ENCODE peak calls at places on chromosomes 5 and 9, in five cellular contexts. Q is activated CD4-positive, CD25-positive, alpha-beta regulatory T cell treated with anti-CD3 and anti-CD28 coated beads, Interleukin-2, amount 50 U/mL, for 16 hours; U is cardiac muscle cell; V is epithelial cell of esophagus; I is activated CD4-positive, alpha-beta T cell treated with anti-CD3 and anti-CD28 coated beads for 48 hours. M is an unnamed sample.

GRCh38 chr5:135829681-135830383 is 4.6 kb upstream of the SLC25A48 start:
- DNase-seq in I (peak; percentile 72), U (peak; percentile 67), V (peak; percentile 62), Q (no peak), M (peak; percentile 81)

GRCh38 chr9:110110154-110110553 is 97.8 kb downstream of the C9orf152 start:
- DNase-seq in Q (no peak), V (no peak), I (no peak), U (no peak), M (no peak)

GRCh38 chr5:61162010-61162831 is at the start of gene SMIM15:
- DNase-seq in I (peak; percentile 91), U (peak; percentile 90), Q (peak; percentile 50), V (peak; percentile 88), M (peak; percentile 82)

GRCh38 chr5:143453722-143454121 is 50.2 kb upstream of the NR3C1 start:
- DNase-seq in U (no peak), I (no peak), V (no peak), Q (no peak), M (no peak)

GRCh38 chr5:91839232-91839631 is 456.1 kb upstream of the ARRDC3 start:
- DNase-seq in U (no peak), I (no peak), V (no peak), Q (no peak), M (no peak)

GRCh38 chr5:172793577-172794488 is 22.8 kb upstream of the DUSP1 start:
- DNase-seq in Q (no peak), I (no peak), V (no peak), U (no peak), M (no peak)

GRCh38 chr9:93255994-93256877 is 72.3 kb downstream of the WNK2 start:
- DNase-seq in Q (no peak), I (no peak), V (no peak), U (no peak), M (no peak)

GRCh38 chr5:59745422-59745863 is 148.1 kb downstream of the PDE4D start:
- DNase-seq in I (no peak), V (peak; percentile 98), Q (no peak), U (peak; percentile 99), M (no peak)

GRCh38 chr5:134592141-134592746 is 40.4 kb downstream of the SAR1B start:
- DNase-seq in U (peak; percentile 22), V (peak; percentile 64), Q (no peak), I (no peak), M (no peak)

GRCh38 chr5:172768573-172769323 is 2.2 kb downstream of the DUSP1 start:
- DNase-seq in Q (no peak), U (peak; percentile 76), V (peak; percentile 37), I (no peak), M (no peak)

GRCh38 chr5:121182788-121183490 is 668.7 kb upstream of the FTMT start:
- DNase-seq in Q (no peak), U (peak; percentile 22), I (no peak), V (peak; percentile 70), M (no peak)

GRCh38 chr5:3891118-3891517 is 295.5 kb downstream of the IRX1 start:
- DNase-seq in U (no peak), Q (no peak), I (no peak), V (no peak), M (no peak)

GRCh38 chr5:171420429-171421231 is 1.2 kb downstream of the FGF18 start:
- DNase-seq in V (peak; percentile 72), U (peak; percentile 92), Q (no peak), I (no peak), M (peak; percentile 84)

GRCh38 chr5:167951121-167951520 is 340.3 kb upstream of the WWC1 start:
- DNase-seq in I (no peak), U (no peak), V (no peak), Q (no peak), M (no peak)

GRCh38 chr5:116361171-116361967 is 213.3 kb downstream of the SEMA6A start:
- DNase-seq in Q (no peak), I (no peak), V (peak; percentile 59), U (peak; percentile 55), M (peak; percentile 68)

GRCh38 chr5:101271416-101271815 is 368.3 kb upstream of the ST8SIA4 start:
- DNase-seq in I (no peak), Q (no peak), V (no peak), U (no peak), M (no peak)

GRCh38 chr9:17018540-17019196 is 116.2 kb upstream of the CNTLN start:
- DNase-seq in V (peak; percentile 8), Q (no peak), U (no peak), I (no peak), M (no peak)

GRCh38 chr9:98951967-98952366 is 8.3 kb downstream of the COL15A1 start:
- DNase-seq in V (no peak), I (no peak), U (no peak), Q (no peak), M (no peak)

GRCh38 chr9:126631254-126631653 is 17.5 kb downstream of the LMX1B start:
- DNase-seq in I (no peak), V (no peak), Q (no peak), U (peak; percentile 17), M (no peak)

GRCh38 chr5:57857696-57858095 is 375.1 kb upstream of the ACTBL2 start:
- DNase-seq in U (no peak), Q (no peak), I (no peak), V (peak; percentile 73), M (no peak)

GRCh38 chr5:83925321-83925877 is 204.7 kb upstream of the HAPLN1 start:
- DNase-seq in V (no peak), Q (no peak), I (no peak), U (peak; percentile 94), M (no peak)

GRCh38 chr5:38755171-38755570 is 90.6 kb upstream of the OSMR start:
- DNase-seq in Q (no peak), V (peak; percentile 3), I (no peak), U (peak; percentile 49), M (no peak)

GRCh38 chr9:91949946-91950664 is at the start of gene ROR2:
- DNase-seq in U (peak; percentile 88), Q (no peak), I (peak; percentile 65), V (peak; percentile 35), M (no peak)

GRCh38 chr9:114286146-114286679 is 36.7 kb upstream of the ORM1 start:
- DNase-seq in I (no peak), U (no peak), V (no peak), Q (no peak), M (peak; percentile 2)

GRCh38 chr5:52134013-52134650 is 653.6 kb upstream of the ITGA1 start:
- DNase-seq in I (no peak), Q (no peak), V (no peak), U (no peak), M (no peak)

GRCh38 chr9:93452710-93453046 is 703 bp downstream of the FAM120AOS start:
- DNase-seq in U (no peak), I (peak; percentile 19), V (peak; percentile 22), Q (no peak), M (no peak)

GRCh38 chr9:35335164-35335563 is 154.7 kb upstream of the RUSC2 start:
- DNase-seq in Q (no peak), I (no peak), V (no peak), U (peak; percentile 45), M (no peak)

GRCh38 chr5:137808503-137809135 is 54.5 kb upstream of the HNRNPA0 start:
- DNase-seq in I (no peak), V (no peak), U (peak; percentile 18), Q (no peak), M (peak; percentile 56)

GRCh38 chr9:81599837-81600236 is 89.5 kb downstream of the TLE1 start:
- DNase-seq in Q (no peak), I (no peak), U (no peak), V (no peak), M (no peak)

GRCh38 chr5:51279983-51280382 is 103.3 kb upstream of the ISL1 start:
- DNase-seq in V (peak; percentile 8), I (no peak), Q (no peak), U (no peak), M (no peak)

GRCh38 chr5:36787365-36787764 is 89.2 kb upstream of the NIPBL start:
- DNase-seq in U (no peak), V (no peak), I (no peak), Q (no peak), M (no peak)

GRCh38 chr9:34069831-34070230 is 21.1 kb upstream of the UBAP2 start:
- DNase-seq in Q (no peak), U (no peak), I (no peak), V (peak; percentile 76), M (no peak)

GRCh38 chr5:32428426-32428825 is 16.1 kb downstream of the ZFR start:
- DNase-seq in U (no peak), I (no peak), V (no peak), Q (no peak), M (no peak)

GRCh38 chr9:77534376-77535057 is 113.6 kb downstream of the GNA14 start:
- DNase-seq in V (no peak), Q (no peak), I (no peak), U (peak; percentile 34), M (no peak)